ENCODE peak calls at places on chromosomes 1 and 21, in five cellular contexts. X is MM.1S, J is GM23338, K is PC-3, F is neural progenitor cell. L is an unnamed sample.

GRCh38 chr1:3790952-3791351 is 5.3 kb downstream of the LRRC47 start:
- DNase-seq in X (no peak), J (no peak), K (no peak), F (no peak), L (no peak)

GRCh38 chr1:94641990-94642389 is 100.4 kb upstream of the F3 start:
- DNase-seq in X (no peak), J (no peak), K (no peak), F (no peak), L (no peak)

GRCh38 chr1:93079685-93080141 is 630 bp downstream of the MTF2 start:
- DNase-seq in X (no peak), J (peak), K (peak), F (peak), L (peak)

GRCh38 chr21:34916446-34916845 is 132.7 kb downstream of the RUNX1 start:
- DNase-seq in X (no peak), J (no peak), K (no peak), F (no peak), L (no peak)

GRCh38 chr1:31593770-31594632 is 17.7 kb downstream of the TINAGL1 start:
- DNase-seq in X (peak), J (peak), K (peak), F (peak), L (peak)

GRCh38 chr1:226603030-226603960 is 54.7 kb downstream of the STUM start:
- DNase-seq in X (peak), J (no peak), K (peak), F (no peak), L (no peak)

GRCh38 chr1:29520571-29521437 is 284.5 kb downstream of the PTPRU start:
- DNase-seq in X (no peak), J (no peak), K (no peak), F (no peak), L (no peak)

GRCh38 chr1:203888807-203889251 is 27.4 kb downstream of the SNRPE start:
- DNase-seq in X (no peak), J (no peak), K (peak), F (no peak), L (no peak)

GRCh38 chr1:90781429-90782020 is 64.4 kb upstream of the BARHL2 start:
- DNase-seq in X (no peak), J (no peak), K (no peak), F (no peak), L (no peak)

GRCh38 chr1:198174297-198174696 is 17.5 kb downstream of the NEK7 start:
- DNase-seq in X (no peak), J (no peak), K (no peak), F (no peak), L (no peak)
- TF ChIP-seq EZH2phosphoT487 in X (no peak), J (no peak), K (no peak), F (no peak), L (no peak)

DNA sequence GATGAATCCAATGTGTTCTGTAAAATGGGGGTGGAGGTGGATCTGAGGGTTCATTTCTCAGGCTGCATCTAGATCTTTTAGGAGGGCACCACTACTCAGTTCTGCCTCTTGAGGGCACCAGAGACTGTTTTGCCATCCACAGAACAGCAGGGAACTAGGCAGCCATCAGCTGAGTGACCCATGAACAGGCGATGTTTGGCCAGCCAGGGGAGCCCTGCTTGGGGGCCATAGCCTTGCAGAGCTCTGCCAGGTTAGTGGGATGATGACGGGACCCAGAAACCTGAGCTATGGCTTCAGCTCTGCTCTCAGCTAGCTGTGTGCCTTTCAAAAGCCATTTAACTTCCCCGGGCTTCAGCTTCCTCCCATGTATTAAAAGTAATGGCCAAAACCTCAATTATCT is 13.4 kb upstream of the NOS1AP start:
- DNase-seq in X (peak), J (peak), K (peak), F (peak), L (peak)
- H2AFZ ChIP-seq in X (no peak), J (no peak), K (peak), F (peak), L (no peak)

GRCh38 chr21:42309753-42310213 is 5.4 kb downstream of the TFF3 start:
- DNase-seq in X (peak), J (peak), K (peak), F (peak), L (peak)
- H3K4me2 ChIP-seq in X (peak), J (peak), K (peak), F (peak), L (no peak)

DNA sequence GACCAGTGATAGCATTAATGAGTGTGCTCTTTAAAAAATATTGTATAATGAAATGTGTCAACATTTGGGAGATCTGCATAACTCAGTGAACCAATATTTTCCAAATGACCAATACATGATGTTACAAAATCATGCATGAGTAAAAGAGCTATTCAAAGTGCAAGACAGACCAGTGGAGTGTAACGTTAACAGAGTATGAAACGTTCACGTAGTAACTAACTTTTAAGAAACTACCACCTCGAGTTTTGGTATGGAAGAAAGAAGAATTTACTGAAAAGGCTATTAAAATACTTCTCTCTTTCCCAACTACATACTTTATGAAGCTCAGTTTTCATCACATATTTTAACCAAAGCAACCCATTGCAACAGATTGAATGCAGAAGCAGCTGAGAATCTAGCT is 9.6 kb upstream of the SLC6A9 start:
- DNase-seq in X (no peak), J (no peak), K (peak), F (no peak), L (no peak)
- TF ChIP-seq EZH2phosphoT487 in X (no peak), J (no peak), K (no peak), F (no peak), L (no peak)

DNA sequence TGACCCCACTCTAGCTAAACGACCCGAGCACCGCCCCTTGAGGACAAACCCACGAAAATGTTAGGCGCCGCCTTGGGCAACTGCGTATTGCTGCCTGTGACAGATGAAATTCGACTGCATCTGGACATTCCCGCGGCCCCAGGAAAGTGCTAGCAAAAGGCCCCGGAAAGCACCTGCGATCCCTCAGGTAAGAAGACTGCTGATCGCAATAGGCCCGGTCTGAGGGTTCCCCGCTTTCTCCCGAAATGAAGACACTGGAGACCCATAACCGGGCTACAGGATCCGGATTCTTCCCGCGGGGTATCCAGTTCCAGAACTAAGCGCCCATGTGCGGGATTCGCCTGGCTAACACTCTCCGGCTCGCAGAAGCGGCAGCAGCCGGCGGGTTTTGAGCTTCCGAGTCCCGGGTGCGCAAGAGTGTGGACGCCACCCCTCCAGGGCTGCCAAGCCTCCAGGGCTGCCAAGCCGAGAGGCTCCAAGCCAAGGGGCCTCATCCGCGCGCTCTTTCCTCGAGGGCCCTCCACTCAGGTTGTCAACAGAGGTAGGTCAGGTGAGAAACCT is 157.9 kb upstream of the NBPF11 start:
- DNase-seq in X (no peak), J (peak), K (no peak), F (no peak), L (no peak)
- H2AFZ ChIP-seq in X (no peak), J (peak), K (no peak), F (no peak), L (no peak)

DNA sequence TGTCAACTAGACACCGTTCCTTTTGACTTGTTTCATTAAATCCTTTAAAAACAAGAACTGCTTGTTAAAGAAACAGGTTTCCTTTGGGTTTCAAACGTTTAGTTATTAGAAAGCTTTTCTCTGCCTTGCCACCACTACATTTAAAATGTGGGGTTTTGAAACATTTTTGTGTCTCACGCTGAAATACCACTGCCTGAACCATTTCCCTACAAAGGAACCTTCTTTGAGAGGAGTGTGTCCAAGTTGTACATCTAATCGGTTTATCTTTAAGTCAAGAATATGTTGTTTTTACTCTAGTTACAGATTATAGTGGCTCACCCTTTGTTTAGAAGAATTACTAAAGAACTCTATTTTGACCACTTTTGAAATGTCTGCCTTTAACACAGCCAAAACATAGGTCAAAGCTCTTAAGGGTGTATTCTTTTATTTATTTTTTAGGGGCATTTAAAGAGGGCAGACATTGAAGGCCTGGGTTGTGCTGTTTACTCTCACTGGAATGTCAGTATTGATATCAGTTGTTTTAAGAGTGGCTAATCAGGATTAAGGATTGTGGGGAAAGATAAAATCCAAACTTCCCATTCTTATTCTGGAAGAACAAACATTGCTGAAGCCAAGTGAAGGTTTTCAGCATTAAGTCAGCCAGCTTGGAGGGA is 143.4 kb downstream of the GALNT2 start:
- DNase-seq in X (no peak), J (no peak), K (no peak), F (no peak), L (no peak)
- H3K4me2 ChIP-seq in X (no peak), J (no peak), K (no peak), F (no peak), L (no peak)

GRCh38 chr1:8602471-8603219 is 214.8 kb downstream of the RERE start:
- DNase-seq in X (peak), J (no peak), K (no peak), F (no peak), L (no peak)

GRCh38 chr1:8607906-8608305 is 209.5 kb downstream of the RERE start:
- DNase-seq in X (no peak), J (no peak), K (no peak), F (no peak), L (no peak)

GRCh38 chr1:8603220-8603616 is 214.2 kb downstream of the RERE start:
- DNase-seq in X (no peak), J (no peak), K (no peak), F (no peak), L (no peak)

GRCh38 chr1:8600336-8600735 is 217.1 kb downstream of the RERE start:
- DNase-seq in X (no peak), J (no peak), K (no peak), F (no peak), L (no peak)

DNA sequence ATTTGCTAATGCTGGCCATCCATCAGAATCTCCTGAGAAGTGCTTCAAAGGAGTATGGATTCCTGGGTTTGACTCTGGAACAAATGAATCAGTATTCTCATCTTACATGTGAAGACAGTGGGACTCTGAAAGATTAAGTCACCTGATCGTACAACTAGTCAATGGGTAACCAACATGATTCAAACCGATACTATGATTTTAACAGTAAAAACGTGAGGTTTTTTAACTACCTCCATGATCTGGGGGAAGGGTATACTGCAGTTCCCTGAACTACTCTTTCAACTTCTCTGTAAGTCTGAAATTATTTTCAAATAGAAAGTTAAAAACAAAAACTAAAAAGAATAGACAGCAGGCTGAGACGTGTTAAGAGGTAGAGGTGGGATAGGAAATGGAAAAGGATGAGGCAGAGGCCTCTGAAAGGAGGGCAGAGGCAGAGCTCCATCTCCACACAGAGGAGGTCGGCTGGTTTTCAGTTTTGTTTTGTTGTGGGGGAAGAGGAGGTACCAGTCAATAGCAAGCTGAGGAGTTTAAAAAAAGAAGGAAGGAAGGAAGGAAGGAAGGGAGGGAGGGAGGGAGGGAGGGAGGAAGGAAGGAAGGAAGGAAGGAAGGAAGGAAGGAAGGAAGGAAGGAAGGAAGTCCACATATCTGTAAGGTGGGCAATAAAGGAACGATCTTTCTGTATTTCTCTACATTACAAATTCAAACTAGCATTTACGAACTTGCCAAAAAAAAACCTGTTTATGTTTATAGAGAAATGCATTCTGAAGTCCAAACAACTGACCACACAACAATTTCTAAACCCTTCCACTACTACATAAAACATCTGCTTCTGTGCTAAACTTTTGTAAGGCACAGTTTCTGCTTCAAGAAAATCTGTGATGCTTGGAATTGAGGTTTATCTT is 213.1 kb downstream of the RERE start:
- DNase-seq in X (peak), J (no peak), K (no peak), F (no peak), L (no peak)
- TF ChIP-seq EZH2phosphoT487 in X (no peak), J (no peak), K (no peak), F (no peak), L (no peak)

GRCh38 chr21:41216486-41216885 is 48.5 kb downstream of the BACE2 start:
- DNase-seq in X (no peak), J (no peak), K (no peak), F (no peak), L (no peak)
- H2AFZ ChIP-seq in X (no peak), J (no peak), K (no peak), F (no peak), L (no peak)

DNA sequence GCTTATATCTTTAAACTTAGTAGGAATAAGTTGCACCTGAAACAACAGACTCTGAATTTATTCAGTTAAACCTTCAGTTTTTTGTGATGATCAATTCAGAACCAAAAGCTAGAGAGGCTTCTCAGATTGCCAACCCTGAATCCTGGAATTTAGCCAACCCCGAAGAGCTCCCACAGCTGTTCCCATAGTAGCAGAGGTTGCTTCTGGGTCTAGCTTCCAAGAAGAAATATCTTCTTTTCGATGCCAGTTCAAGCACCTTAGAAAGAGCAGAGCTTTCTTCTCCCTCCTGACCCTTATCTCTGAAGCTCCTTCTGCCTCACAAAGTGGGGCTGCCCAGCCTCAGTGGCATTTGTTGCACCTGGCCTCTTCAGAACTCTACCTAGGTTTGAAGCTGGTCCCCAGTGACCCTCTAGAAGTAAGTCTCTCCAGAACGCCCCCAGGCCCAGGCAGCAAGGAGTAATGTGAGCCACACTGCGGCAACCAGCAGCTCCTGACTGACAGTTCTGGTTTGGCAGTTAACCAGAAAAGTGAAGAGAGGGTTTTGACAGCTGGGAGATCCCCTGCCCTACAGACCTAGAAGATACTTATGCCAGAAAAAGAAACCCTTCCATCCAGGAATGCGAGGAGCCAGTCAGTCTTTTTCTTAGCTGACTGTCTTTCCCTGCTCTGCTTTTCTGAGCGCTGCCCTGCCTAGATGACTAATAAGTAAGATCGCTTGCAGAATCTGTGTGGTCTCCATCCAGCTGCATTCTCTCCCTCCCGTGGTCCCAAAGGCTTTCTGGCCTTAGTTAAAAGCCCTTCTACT is 165.9 kb downstream of the ADGRL4 start:
- DNase-seq in X (no peak), J (peak), K (peak), F (peak), L (no peak)
- H3K4me2 ChIP-seq in X (no peak), J (no peak), K (peak), F (peak), L (no peak)

DNA sequence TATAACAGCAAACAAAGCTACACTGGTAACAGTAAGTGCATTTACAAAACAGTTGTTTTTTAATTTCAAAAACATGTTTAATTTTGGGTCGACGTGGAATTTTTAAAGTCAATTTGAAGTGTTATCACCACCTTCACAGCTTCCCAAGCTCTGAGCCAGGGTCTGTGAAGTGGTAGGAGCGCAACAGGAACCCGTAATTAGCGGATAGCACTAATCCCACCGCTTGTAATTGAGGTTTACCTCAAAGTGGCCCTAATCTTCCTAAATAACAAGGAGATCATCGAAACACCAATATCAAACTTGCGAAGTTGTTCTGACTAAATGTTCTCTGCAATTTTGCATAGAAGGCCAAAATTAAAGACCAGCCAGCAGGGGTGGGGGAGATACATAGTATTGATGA is 18.8 kb downstream of the LBR start:
- DNase-seq in X (no peak), J (no peak), K (no peak), F (peak), L (no peak)
- TF ChIP-seq EZH2phosphoT487 in X (no peak), J (no peak), K (no peak), F (no peak), L (no peak)